ENCODE peak calls at places on chromosome X, in five cellular contexts. One of them, this sample, is unnamed.

GRCh38 chrX:108582151-108582550 is 142.5 kb downstream of the COL4A5 start:
- DNase-seq in kidney epithelial cell: no peak
- DNase-seq in left ventricle myocardium inferior: no peak
- DNase-seq in left cardiac atrium: no peak
- DNase-seq in endothelial cell: no peak
- DNase-seq in this sample: no peak

GRCh38 chrX:12949927-12950656 is 24.8 kb upstream of the TMSB4X start:
- DNase-seq in kidney epithelial cell: no peak
- DNase-seq in left cardiac atrium: peak; percentile 82
- DNase-seq in left ventricle myocardium inferior: peak; percentile 71
- DNase-seq in endothelial cell: no peak
- DNase-seq in this sample: peak; percentile 92

GRCh38 chrX:140317462-140317861 is 187.4 kb downstream of the SOX3 start:
- DNase-seq in left ventricle myocardium inferior: no peak
- DNase-seq in endothelial cell: no peak
- DNase-seq in kidney epithelial cell: no peak
- DNase-seq in left cardiac atrium: no peak
- DNase-seq in this sample: no peak

GRCh38 chrX:13821740-13822139 is 4.8 kb upstream of the GPM6B start:
- DNase-seq in endothelial cell: no peak
- DNase-seq in kidney epithelial cell: no peak
- DNase-seq in left ventricle myocardium inferior: no peak
- DNase-seq in left cardiac atrium: no peak
- DNase-seq in this sample: no peak

GRCh38 chrX:152926923-152927322 is 29.1 kb downstream of the ZNF185 start:
- DNase-seq in kidney epithelial cell: no peak
- DNase-seq in left ventricle myocardium inferior: no peak
- DNase-seq in left cardiac atrium: no peak
- DNase-seq in endothelial cell: no peak
- DNase-seq in this sample: no peak

GRCh38 chrX:109475174-109475891 is 6.6 kb downstream of the GUCY2F start:
- DNase-seq in left ventricle myocardium inferior: peak; percentile 11
- DNase-seq in left cardiac atrium: peak; percentile 26
- DNase-seq in kidney epithelial cell: no peak
- DNase-seq in endothelial cell: peak; percentile 51
- DNase-seq in this sample: peak; percentile 34

GRCh38 chrX:71366674-71367256 is 608 bp downstream of the TAF1 start:
- DNase-seq in left cardiac atrium: no peak
- DNase-seq in endothelial cell: peak; percentile 21
- DNase-seq in kidney epithelial cell: no peak
- DNase-seq in left ventricle myocardium inferior: peak; percentile 16
- DNase-seq in this sample: no peak

GRCh38 chrX:38215141-38215540 is 5.5 kb downstream of the SRPX start:
- DNase-seq in left ventricle myocardium inferior: no peak
- DNase-seq in endothelial cell: no peak
- DNase-seq in left cardiac atrium: no peak
- DNase-seq in kidney epithelial cell: no peak
- DNase-seq in this sample: no peak

GRCh38 chrX:15143050-15143824 is 126.6 kb downstream of the ASB9 start:
- DNase-seq in endothelial cell: peak; percentile 39
- DNase-seq in kidney epithelial cell: peak; percentile 9
- DNase-seq in left ventricle myocardium inferior: peak; percentile 13
- DNase-seq in left cardiac atrium: peak; percentile 44
- DNase-seq in this sample: peak; percentile 53

GRCh38 chrX:129651756-129652564 is 2.8 kb downstream of the APLN start:
- DNase-seq in left cardiac atrium: no peak
- DNase-seq in endothelial cell: no peak
- DNase-seq in kidney epithelial cell: no peak
- DNase-seq in left ventricle myocardium inferior: peak; percentile 38
- DNase-seq in this sample: no peak

GRCh38 chrX:9676311-9676710 is 89.3 kb downstream of the GPR143 start:
- DNase-seq in left ventricle myocardium inferior: no peak
- DNase-seq in kidney epithelial cell: no peak
- DNase-seq in endothelial cell: no peak
- DNase-seq in left cardiac atrium: no peak
- DNase-seq in this sample: no peak